ENCODE peak calls at places on chromosomes 12 and 14, in five cellular contexts. P, H, S, U and J are unnamed samples.

GRCh38 chr12:13187399-13187798 is 9.1 kb upstream of the EMP1 start:
- DNase-seq in S (no peak), P (no peak), H (peak), U (no peak), J (peak)

GRCh38 chr12:89236748-89237428 is 115.4 kb downstream of the DUSP6 start:
- DNase-seq in P (no peak), U (no peak), S (peak), H (peak), J (peak)

GRCh38 chr12:99976762-99977161 is 8.0 kb downstream of the ANKS1B start:
- DNase-seq in P (no peak), S (no peak), H (no peak), U (no peak), J (no peak)

GRCh38 chr12:95774311-95775045 is 16.1 kb downstream of the NTN4 start:
- DNase-seq in U (no peak), H (peak), P (no peak), S (no peak), J (peak)

GRCh38 chr14:33934043-33934750 is 16.7 kb downstream of the EGLN3 start:
- DNase-seq in U (no peak), H (no peak), P (no peak), S (no peak), J (no peak)

GRCh38 chr12:48996794-48997718 is 2.1 kb downstream of the DDN start:
- DNase-seq in P (peak), H (peak), U (peak), S (peak), J (peak)

GRCh38 chr12:54352022-54352531 is 12.2 kb downstream of the GPR84 start:
- DNase-seq in U (no peak), H (peak), P (no peak), S (no peak), J (no peak)

GRCh38 chr12:68612245-68612644 is 1.5 kb downstream of the RAP1B start:
- DNase-seq in P (no peak), S (no peak), U (no peak), H (no peak), J (peak)